ENCODE peak calls at places on chromosome 14, in six cellular contexts. F is HEK293T; O is left cardiac atrium; U is GM23248; I is stimulated activated CD4-positive, alpha-beta T cell treated with anti-CD3 and anti-CD28 coated beads, Interleukin-4, amount 100 ng/mL, for 48 hours; Z is stimulated activated CD8-positive, alpha-beta memory T cell treated with anti-CD3 and anti-CD28 coated beads, Interleukin-4, amount 100 ng/mL, for 24 hours. P is an unnamed sample.

GRCh38 chr14:73623504-73623903 is 11.2 kb downstream of the ACOT6 start:
- DNase-seq in Z (no peak), U (no peak), O (no peak), F (no peak), I (no peak), P (no peak)

GRCh38 chr14:52067873-52068740 is 752 bp downstream of the NID2 start:
- DNase-seq in I (no peak), Z (no peak), U (peak), O (peak), F (peak), P (no peak)

GRCh38 chr14:69811227-69811867 is 14.3 kb upstream of the SLC10A1 start:
- DNase-seq in Z (no peak), F (no peak), I (no peak), U (no peak), O (no peak), P (no peak)

GRCh38 chr14:68814376-68815287 is 21.8 kb upstream of the ZFP36L1 start:
- DNase-seq in F (peak), I (no peak), Z (peak), U (peak), O (peak), P (no peak)

GRCh38 chr14:105065280-105066228 is at the start of gene GPR132:
- DNase-seq in I (peak), F (no peak), U (no peak), Z (peak), O (peak), P (no peak)

GRCh38 chr14:88323086-88323519 is at the start of gene KCNK10:
- DNase-seq in U (no peak), O (no peak), F (no peak), I (no peak), Z (no peak), P (no peak)

GRCh38 chr14:102560436-102561261 is 31.8 kb upstream of the RCOR1 start:
- DNase-seq in U (no peak), O (no peak), Z (no peak), I (no peak), F (no peak), P (no peak)

GRCh38 chr14:54804720-54805060 is 97.9 kb downstream of the GCH1 start:
- DNase-seq in U (no peak), O (no peak), Z (no peak), I (no peak), F (no peak), P (no peak)

GRCh38 chr14:99226687-99227086 is 45.3 kb downstream of the BCL11B start:
- DNase-seq in F (no peak), Z (no peak), O (no peak), I (no peak), U (no peak), P (no peak)

GRCh38 chr14:68341765-68342212 is 451.1 kb downstream of the ZFP36L1 start:
- DNase-seq in U (no peak), O (no peak), F (no peak), I (no peak), Z (no peak), P (no peak)

GRCh38 chr14:50944647-50945413 is 547 bp upstream of the PYGL start:
- DNase-seq in F (peak), O (peak), I (no peak), Z (no peak), U (peak), P (no peak)

GRCh38 chr14:105455766-105456660 is 18.6 kb upstream of the CRIP2 start:
- DNase-seq in U (no peak), F (no peak), Z (no peak), I (no peak), O (peak), P (no peak)

GRCh38 chr14:94213741-94214140 is 39.6 kb downstream of the PPP4R4 start:
- DNase-seq in Z (no peak), O (no peak), F (no peak), I (no peak), U (no peak), P (no peak)

GRCh38 chr14:70718383-70719123 is 76.8 kb downstream of the TTC9 start:
- DNase-seq in Z (no peak), U (no peak), F (no peak), I (no peak), O (no peak), P (no peak)

GRCh38 chr14:29390046-29390841 is 537.4 kb downstream of the PRKD1 start:
- DNase-seq in I (no peak), U (no peak), O (no peak), Z (no peak), F (no peak), P (no peak)

GRCh38 chr14:68141531-68142088 is 322.0 kb downstream of the RAD51B start:
- DNase-seq in F (no peak), I (no peak), U (peak), Z (no peak), O (no peak), P (no peak)

GRCh38 chr14:28609228-28609828 is 157.3 kb upstream of the FOXG1 start:
- DNase-seq in I (peak), O (peak), Z (no peak), U (peak), F (peak), P (peak)

GRCh38 chr14:64723691-64724577 is 19.7 kb downstream of the PLEKHG3 start:
- DNase-seq in I (no peak), F (peak), U (no peak), Z (no peak), O (no peak), P (peak)

GRCh38 chr14:60196291-60196690 is 31.1 kb upstream of the DHRS7 start:
- DNase-seq in O (no peak), I (no peak), Z (no peak), U (no peak), F (no peak), P (no peak)

GRCh38 chr14:23034498-23035302 is at the start of gene PSMB5:
- DNase-seq in U (peak), I (peak), F (peak), Z (peak), O (peak), P (peak)

GRCh38 chr14:103362780-103363179 is 22.4 kb upstream of the MARK3 start:
- DNase-seq in U (peak), F (no peak), I (no peak), O (no peak), Z (no peak), P (no peak)

P was measured in putamen.